ENCODE peak calls at places on chromosomes 4 and X, in seven cellular contexts. G, T, A, M, O, D and J are unnamed samples.

GRCh38 chr4:52868138-52868537 is 6.0 kb downstream of the RASL11B start:
- DNase-seq in G (no peak), O (peak), D (no peak), M (no peak), T (no peak), A (no peak), J (no peak)

GRCh38 chr4:30714408-30715031 is 5.6 kb upstream of the PCDH7 start:
- DNase-seq in G (no peak), A (no peak), D (peak), O (peak), M (no peak), T (peak), J (no peak)

GRCh38 chr4:151408380-151408629 is 671 bp upstream of the FHIP1A start:
- DNase-seq in O (no peak), G (no peak), A (no peak), T (no peak), M (no peak), D (no peak), J (no peak)

GRCh38 chrX:17846045-17846444 is 15.1 kb downstream of the RAI2 start:
- DNase-seq in M (no peak), G (no peak), D (no peak), A (no peak), T (no peak), O (no peak), J (no peak)

GRCh38 chrX:44235534-44235933 is 107.9 kb downstream of the EFHC2 start:
- DNase-seq in G (no peak), O (no peak), A (no peak), T (no peak), D (no peak), M (no peak), J (no peak)

GRCh38 chrX:47723689-47724088 is 64.7 kb upstream of the UXT start:
- DNase-seq in G (no peak), O (no peak), M (no peak), D (no peak), T (no peak), A (no peak), J (no peak)

GRCh38 chr4:175470141-175470540 is 341.9 kb downstream of the GPM6A start:
- DNase-seq in G (no peak), M (no peak), O (no peak), D (no peak), T (no peak), A (no peak), J (no peak)

GRCh38 chr4:1113311-1114009 is at the start of gene RNF212:
- DNase-seq in O (no peak), G (no peak), A (no peak), D (no peak), M (no peak), T (no peak), J (no peak)

GRCh38 chrX:44675364-44676024 is 132.8 kb upstream of the FUNDC1 start:
- DNase-seq in M (peak), T (no peak), D (peak), G (no peak), A (no peak), O (peak), J (no peak)

GRCh38 chr4:78747328-78747946 is 28.7 kb upstream of the BMP2K start:
- DNase-seq in T (no peak), A (no peak), D (no peak), G (no peak), M (no peak), O (no peak), J (no peak)

GRCh38 chr4:26885912-26886274 is 25.3 kb downstream of the STIM2 start:
- DNase-seq in M (no peak), T (no peak), D (no peak), O (no peak), G (no peak), A (no peak), J (no peak)

GRCh38 chrX:74369666-74370065 is 51.6 kb upstream of the SLC16A2 start:
- DNase-seq in A (no peak), G (no peak), T (no peak), O (no peak), D (no peak), M (no peak), J (no peak)

GRCh38 chr4:3836041-3836801 is 70.0 kb downstream of the ADRA2C start:
- DNase-seq in D (no peak), A (no peak), O (no peak), T (no peak), G (no peak), M (no peak), J (no peak)

GRCh38 chr4:66273110-66273509 is 602.8 kb upstream of the EPHA5 start:
- DNase-seq in O (no peak), A (no peak), T (no peak), M (no peak), D (no peak), G (no peak), J (no peak)

GRCh38 chr4:37951465-37952352 is 8.5 kb upstream of the PTTG2 start:
- DNase-seq in D (no peak), G (no peak), M (no peak), A (no peak), O (no peak), T (no peak), J (no peak)

GRCh38 chr4:137125011-137125410 is 407.3 kb downstream of the PCDH18 start:
- DNase-seq in O (peak), T (peak), D (no peak), G (no peak), A (no peak), M (no peak), J (no peak)

GRCh38 chrX:45743081-45743533 is 542.4 kb upstream of the DIPK2B start:
- DNase-seq in T (peak), M (no peak), O (no peak), D (peak), A (no peak), G (no peak), J (no peak)

GRCh38 chr4:141002323-141002805 is 130.9 kb downstream of the RNF150 start:
- DNase-seq in M (no peak), T (no peak), A (no peak), O (no peak), D (no peak), G (no peak), J (no peak)

GRCh38 chr4:19575959-19576358 is 675.7 kb upstream of the SLIT2 start:
- DNase-seq in A (no peak), T (no peak), G (no peak), D (no peak), O (no peak), M (no peak), J (no peak)

GRCh38 chr4:127138586-127138985 is 494.2 kb upstream of the INTU start:
- DNase-seq in D (no peak), O (no peak), G (no peak), M (no peak), A (no peak), T (no peak), J (no peak)

GRCh38 chrX:39966186-39966585 is 131.6 kb downstream of the BCOR start:
- DNase-seq in D (no peak), A (no peak), M (no peak), O (no peak), G (no peak), T (no peak), J (no peak)

GRCh38 chrX:155188786-155189185 is 27.5 kb upstream of the VBP1 start:
- DNase-seq in G (no peak), T (no peak), M (no peak), O (no peak), D (no peak), A (no peak), J (no peak)

GRCh38 chr4:56958111-56958517 is 19.3 kb downstream of the NOA1 start:
- DNase-seq in G (no peak), D (peak), A (peak), M (peak), T (no peak), O (peak), J (no peak)

GRCh38 chr4:48645225-48645794 is 134.8 kb downstream of the FRYL start:
- DNase-seq in A (no peak), G (no peak), O (no peak), M (no peak), T (no peak), D (no peak), J (no peak)

GRCh38 chr4:11427201-11427996 is 1.3 kb downstream of the HS3ST1 start:
- DNase-seq in G (no peak), O (no peak), M (no peak), T (no peak), A (no peak), D (no peak), J (no peak)

GRCh38 chrX:96006281-96006680 is 678.4 kb upstream of the DIAPH2 start:
- DNase-seq in M (no peak), G (no peak), D (no peak), T (no peak), O (no peak), A (no peak), J (no peak)

GRCh38 chr4:53748328-53748772 is 157.1 kb upstream of the LNX1 start:
- DNase-seq in G (no peak), A (no peak), T (no peak), O (no peak), M (no peak), D (no peak), J (no peak)

GRCh38 chr4:165382640-165383039 is 3.8 kb downstream of the CPE start:
- DNase-seq in D (no peak), A (no peak), M (no peak), T (no peak), G (no peak), O (no peak), J (no peak)

GRCh38 chr4:24643774-24644520 is 59.6 kb upstream of the DHX15 start:
- DNase-seq in O (no peak), M (no peak), T (no peak), A (no peak), G (no peak), D (no peak), J (no peak)

GRCh38 chrX:121504148-121504547 is 456.7 kb downstream of the GLUD2 start:
- DNase-seq in M (no peak), O (no peak), T (no peak), G (no peak), A (no peak), D (no peak), J (no peak)

GRCh38 chr4:2696423-2696822 is 59.7 kb downstream of the TNIP2 start:
- DNase-seq in A (no peak), O (no peak), T (no peak), G (no peak), D (no peak), M (no peak), J (no peak)

GRCh38 chr4:47531241-47531953 is 46.3 kb downstream of the ATP10D start:
- DNase-seq in T (no peak), A (peak), O (peak), D (no peak), M (no peak), G (no peak), J (peak)

GRCh38 chr4:153521467-153521866 is 55.3 kb downstream of the TMEM131L start:
- DNase-seq in D (no peak), G (no peak), O (no peak), M (no peak), T (no peak), A (no peak), J (no peak)

GRCh38 chr4:48862661-48863060 is 31.8 kb downstream of the OCIAD1 start:
- DNase-seq in M (no peak), A (no peak), D (no peak), O (no peak), G (no peak), T (no peak), J (no peak)

GRCh38 chr4:340011-340410 is 2.4 kb downstream of the ZNF141 start:
- DNase-seq in A (no peak), M (no peak), D (no peak), G (no peak), O (no peak), T (no peak), J (no peak)